ENCODE peak calls at places on chromosomes 2 and 18, in five cellular contexts. One of them, this sample, is unnamed.

GRCh38 chr2:239601880-239602279 is 201.1 kb upstream of the HDAC4 start:
- DNase-seq in A172: no peak
- DNase-seq in cardiac fibroblast: no peak
- DNase-seq in hepatocyte: no peak
- DNase-seq in NCI-H510A: no peak
- DNase-seq in this sample: no peak

GRCh38 chr2:24421668-24422067 is 61.3 kb upstream of the ITSN2 start:
- DNase-seq in A172: peak
- DNase-seq in cardiac fibroblast: peak
- DNase-seq in hepatocyte: peak
- DNase-seq in NCI-H510A: peak
- DNase-seq in this sample: peak

GRCh38 chr2:172012688-172013358 is 13.1 kb downstream of the METAP1D start:
- DNase-seq in A172: no peak
- DNase-seq in cardiac fibroblast: no peak
- DNase-seq in hepatocyte: no peak
- DNase-seq in NCI-H510A: no peak
- DNase-seq in this sample: no peak

GRCh38 chr18:43893001-43893637 is 615.8 kb upstream of the SYT4 start:
- DNase-seq in A172: peak
- DNase-seq in cardiac fibroblast: peak
- DNase-seq in hepatocyte: peak
- DNase-seq in NCI-H510A: no peak
- DNase-seq in this sample: peak

GRCh38 chr2:30225131-30225762 is 6.1 kb upstream of the LBH start:
- DNase-seq in A172: peak
- DNase-seq in cardiac fibroblast: peak
- DNase-seq in hepatocyte: peak
- DNase-seq in NCI-H510A: peak
- DNase-seq in this sample: peak

GRCh38 chr18:12933323-12933722 is 14.5 kb upstream of the SEH1L start:
- DNase-seq in A172: no peak
- DNase-seq in cardiac fibroblast: no peak
- DNase-seq in hepatocyte: no peak
- DNase-seq in NCI-H510A: no peak
- DNase-seq in this sample: no peak

GRCh38 chr2:134455426-134455825 is 201.6 kb downstream of the MGAT5 start:
- DNase-seq in A172: no peak
- DNase-seq in cardiac fibroblast: no peak
- DNase-seq in hepatocyte: no peak
- DNase-seq in NCI-H510A: no peak
- DNase-seq in this sample: no peak

GRCh38 chr2:9001229-9001628 is 2.3 kb downstream of the MBOAT2 start:
- DNase-seq in A172: peak
- DNase-seq in cardiac fibroblast: peak
- DNase-seq in hepatocyte: no peak
- DNase-seq in NCI-H510A: no peak
- DNase-seq in this sample: no peak

GRCh38 chr2:174951746-174952145 is 53.4 kb downstream of the CHN1 start:
- DNase-seq in A172: no peak
- DNase-seq in cardiac fibroblast: peak
- DNase-seq in hepatocyte: no peak
- DNase-seq in NCI-H510A: peak
- DNase-seq in this sample: peak

GRCh38 chr2:129755786-129756185 is 223.7 kb upstream of the RAB6C start:
- DNase-seq in A172: no peak
- DNase-seq in cardiac fibroblast: no peak
- DNase-seq in hepatocyte: no peak
- DNase-seq in NCI-H510A: no peak
- DNase-seq in this sample: no peak

GRCh38 chr2:207135801-207136457 is 29.8 kb downstream of the KLF7 start:
- DNase-seq in A172: no peak
- DNase-seq in cardiac fibroblast: no peak
- DNase-seq in hepatocyte: no peak
- DNase-seq in NCI-H510A: no peak
- DNase-seq in this sample: no peak

GRCh38 chr2:118442949-118443348 is 354.7 kb downstream of the INSIG2 start:
- DNase-seq in A172: no peak
- DNase-seq in cardiac fibroblast: no peak
- DNase-seq in hepatocyte: no peak
- DNase-seq in NCI-H510A: peak
- DNase-seq in this sample: no peak

GRCh38 chr2:231680284-231680991 is 27.9 kb upstream of the PTMA start:
- DNase-seq in A172: no peak
- DNase-seq in cardiac fibroblast: no peak
- DNase-seq in hepatocyte: peak
- DNase-seq in NCI-H510A: peak
- DNase-seq in this sample: no peak

GRCh38 chr2:230908595-230909191 is 16.3 kb downstream of the GPR55 start:
- DNase-seq in A172: peak
- DNase-seq in cardiac fibroblast: peak
- DNase-seq in hepatocyte: no peak
- DNase-seq in NCI-H510A: peak
- DNase-seq in this sample: peak

GRCh38 chr18:1094408-1094807 is 189.7 kb downstream of the ADCYAP1 start:
- DNase-seq in A172: peak
- DNase-seq in cardiac fibroblast: peak
- DNase-seq in hepatocyte: no peak
- DNase-seq in NCI-H510A: no peak
- DNase-seq in this sample: peak

GRCh38 chr2:207869784-207870778 is 100.4 kb upstream of the FZD5 start:
- DNase-seq in A172: peak
- DNase-seq in cardiac fibroblast: peak
- DNase-seq in hepatocyte: peak
- DNase-seq in NCI-H510A: no peak
- DNase-seq in this sample: peak

GRCh38 chr2:33484042-33484621 is 7.7 kb downstream of the RASGRP3 start:
- DNase-seq in A172: peak
- DNase-seq in cardiac fibroblast: peak
- DNase-seq in hepatocyte: no peak
- DNase-seq in NCI-H510A: no peak
- DNase-seq in this sample: peak

GRCh38 chr2:75337619-75338018 is 138.3 kb upstream of the TACR1 start:
- DNase-seq in A172: no peak
- DNase-seq in cardiac fibroblast: no peak
- DNase-seq in hepatocyte: no peak
- DNase-seq in NCI-H510A: no peak
- DNase-seq in this sample: no peak

GRCh38 chr2:148124271-148124670 is 103.4 kb downstream of the MBD5 start:
- DNase-seq in A172: no peak
- DNase-seq in cardiac fibroblast: no peak
- DNase-seq in hepatocyte: no peak
- DNase-seq in NCI-H510A: no peak
- DNase-seq in this sample: no peak

GRCh38 chr2:15685143-15685542 is 93.5 kb downstream of the DDX1 start:
- DNase-seq in A172: no peak
- DNase-seq in cardiac fibroblast: no peak
- DNase-seq in hepatocyte: no peak
- DNase-seq in NCI-H510A: no peak
- DNase-seq in this sample: no peak

GRCh38 chr2:47452761-47453160 is 49.8 kb downstream of the MSH2 start:
- DNase-seq in A172: no peak
- DNase-seq in cardiac fibroblast: peak
- DNase-seq in hepatocyte: no peak
- DNase-seq in NCI-H510A: no peak
- DNase-seq in this sample: no peak

GRCh38 chr2:128607981-128608506 is 289.4 kb upstream of the HS6ST1 start:
- DNase-seq in A172: no peak
- DNase-seq in cardiac fibroblast: no peak
- DNase-seq in hepatocyte: no peak
- DNase-seq in NCI-H510A: no peak
- DNase-seq in this sample: peak

GRCh38 chr2:18209934-18210639 is 331.6 kb downstream of the KCNS3 start:
- DNase-seq in A172: peak
- DNase-seq in cardiac fibroblast: peak
- DNase-seq in hepatocyte: no peak
- DNase-seq in NCI-H510A: peak
- DNase-seq in this sample: peak

GRCh38 chr2:223297788-223298187 is 245.8 kb downstream of the KCNE4 start:
- DNase-seq in A172: no peak
- DNase-seq in cardiac fibroblast: no peak
- DNase-seq in hepatocyte: no peak
- DNase-seq in NCI-H510A: no peak
- DNase-seq in this sample: no peak

GRCh38 chr2:230774348-230774951 is 61.8 kb downstream of the CAB39 start:
- DNase-seq in A172: peak
- DNase-seq in cardiac fibroblast: peak
- DNase-seq in hepatocyte: no peak
- DNase-seq in NCI-H510A: no peak
- DNase-seq in this sample: peak

GRCh38 chr2:102397167-102397566 is 25.8 kb upstream of the IL18RAP start:
- DNase-seq in A172: no peak
- DNase-seq in cardiac fibroblast: no peak
- DNase-seq in hepatocyte: no peak
- DNase-seq in NCI-H510A: no peak
- DNase-seq in this sample: no peak